ENCODE peak calls at places on chromosomes 1 and 21, in four cellular contexts. R is iris pigment epithelial cell, B is H54, X is epithelial cell of proximal tubule. E is an unnamed sample.

GRCh38 chr1:43786975-43787374 is 79.6 kb downstream of the ST3GAL3 start:
- DNase-seq in R (peak), B (no peak), X (no peak), E (no peak)

GRCh38 chr21:26881504-26882228 is 36.5 kb upstream of the ADAMTS1 start:
- DNase-seq in R (peak), B (no peak), X (no peak), E (no peak)

GRCh38 chr1:48750089-48750488 is 26.6 kb downstream of the BEND5 start:
- DNase-seq in R (no peak), B (no peak), X (no peak), E (no peak)

GRCh38 chr1:205588691-205589445 is 42.9 kb downstream of the ELK4 start:
- DNase-seq in R (peak), B (peak), X (no peak), E (peak)

GRCh38 chr1:12078938-12079861 is 16.1 kb downstream of the TNFRSF8 start:
- DNase-seq in R (peak), B (peak), X (no peak), E (peak)

GRCh38 chr1:152967201-152967600 is 3.2 kb upstream of the SPRR4 start:
- DNase-seq in R (no peak), B (no peak), X (no peak), E (no peak)

GRCh38 chr1:184212649-184213314 is 161.3 kb downstream of the TSEN15 start:
- DNase-seq in R (peak), B (peak), X (peak), E (no peak)

GRCh38 chr1:189939967-189940366 is 537.7 kb downstream of the BRINP3 start:
- DNase-seq in R (peak), B (no peak), X (no peak), E (no peak)

GRCh38 chr1:202069670-202070069 is 53.0 kb upstream of the GPR37L1 start:
- DNase-seq in R (no peak), B (no peak), X (no peak), E (peak)

GRCh38 chr1:233721003-233721595 is 107.2 kb downstream of the KCNK1 start:
- DNase-seq in R (no peak), B (no peak), X (peak), E (no peak)

GRCh38 chr1:60228253-60228594 is 154.7 kb upstream of the C1orf87 start:
- DNase-seq in R (no peak), B (no peak), X (peak), E (no peak)

GRCh38 chr21:40616377-40616704 is 230.6 kb downstream of the DSCAM start:
- DNase-seq in R (no peak), B (no peak), X (no peak), E (no peak)

GRCh38 chr1:235079443-235079967 is 49.1 kb downstream of the TOMM20 start:
- DNase-seq in R (peak), B (no peak), X (no peak), E (peak)

GRCh38 chr1:110384581-110385321 is 6.1 kb downstream of the SLC16A4 start:
- DNase-seq in R (no peak), B (no peak), X (no peak), E (no peak)

GRCh38 chr1:67614511-67614934 is 70.5 kb upstream of the GADD45A start:
- DNase-seq in R (peak), B (no peak), X (no peak), E (no peak)

GRCh38 chr1:110673197-110673701 is 1.5 kb downstream of the KCNA3 start:
- DNase-seq in R (no peak), B (no peak), X (no peak), E (no peak)

GRCh38 chr1:26373281-26373680 is 731 bp upstream of the ZNF683 start:
- DNase-seq in R (no peak), B (no peak), X (no peak), E (no peak)

GRCh38 chr1:2179283-2180013 is 15.1 kb downstream of the FAAP20 start:
- DNase-seq in R (no peak), B (no peak), X (no peak), E (no peak)

GRCh38 chr21:41660748-41661147 is 106.1 kb downstream of the RIPK4 start:
- DNase-seq in R (no peak), B (no peak), X (no peak), E (no peak)

GRCh38 chr1:202663141-202663540 is 47.1 kb downstream of the SYT2 start:
- DNase-seq in R (no peak), B (no peak), X (no peak), E (no peak)

GRCh38 chr1:90417139-90417538 is 300.0 kb downstream of the BARHL2 start:
- DNase-seq in R (peak), B (no peak), X (no peak), E (no peak)

GRCh38 chr1:56357931-56358783 is 221.2 kb downstream of the PLPP3 start:
- DNase-seq in R (no peak), B (no peak), X (no peak), E (no peak)

GRCh38 chr1:213335084-213335483 is 284.0 kb downstream of the RPS6KC1 start:
- DNase-seq in R (no peak), B (no peak), X (no peak), E (no peak)

GRCh38 chr1:24318988-24319863 is at the start of gene GRHL3:
- DNase-seq in R (peak), B (no peak), X (no peak), E (peak)

GRCh38 chr1:117657031-117657430 is 51.2 kb downstream of the TENT5C start:
- DNase-seq in R (peak), B (peak), X (peak), E (no peak)

GRCh38 chr21:45507523-45507875 is 34.7 kb downstream of the SLC19A1 start:
- DNase-seq in R (no peak), B (no peak), X (no peak), E (no peak)

GRCh38 chr1:230641900-230642262 is 400 bp upstream of the COG2 start:
- DNase-seq in R (no peak), B (no peak), X (no peak), E (no peak)

GRCh38 chr1:206455681-206456344 is 14.5 kb upstream of the IKBKE start:
- DNase-seq in R (peak), B (no peak), X (no peak), E (peak)

GRCh38 chr1:117534995-117535467 is 70.8 kb upstream of the TENT5C start:
- DNase-seq in R (peak), B (peak), X (peak), E (peak)

GRCh38 chr1:26696191-26696644 is 403 bp downstream of the ARID1A start:
- DNase-seq in R (no peak), B (no peak), X (no peak), E (no peak)

GRCh38 chr1:229231754-229232119 is 39.2 kb upstream of the RAB4A start:
- DNase-seq in R (no peak), B (no peak), X (no peak), E (no peak)

GRCh38 chr1:230787471-230787870 is 40.3 kb downstream of the CAPN9 start:
- DNase-seq in R (no peak), B (no peak), X (no peak), E (no peak)

GRCh38 chr1:53686371-53687267 is 52.3 kb downstream of the GLIS1 start:
- DNase-seq in R (peak), B (no peak), X (no peak), E (no peak)

GRCh38 chr1:27029517-27029916 is 16.9 kb upstream of the TENT5B start:
- DNase-seq in R (no peak), B (no peak), X (no peak), E (no peak)

GRCh38 chr1:40622936-40623629 is 42.4 kb downstream of the RIMS3 start:
- DNase-seq in R (no peak), B (no peak), X (no peak), E (no peak)

GRCh38 chr1:14369526-14370213 is 228.8 kb upstream of the KAZN start:
- DNase-seq in R (no peak), B (no peak), X (no peak), E (peak)

GRCh38 chr1:34406377-34406776 is 229.7 kb downstream of the C1orf94 start:
- DNase-seq in R (no peak), B (no peak), X (no peak), E (peak)

GRCh38 chr1:2198571-2198970 is 4.0 kb upstream of the FAAP20 start:
- DNase-seq in R (no peak), B (no peak), X (no peak), E (no peak)